ENCODE peak calls at places on chromosomes 7 and 10, in six cellular contexts. One of them, this sample, is unnamed.

GRCh38 chr7:155993420-155994252 is 181.4 kb upstream of the SHH start:
- DNase-seq in neural progenitor cell: no peak
- DNase-seq in PC-3: no peak
- DNase-seq in HCT116: no peak
- DNase-seq in mammary epithelial cell: no peak
- DNase-seq in hepatocyte: no peak
- DNase-seq in this sample: no peak

GRCh38 chr7:7321681-7322080 is 139.3 kb downstream of the C1GALT1 start:
- DNase-seq in neural progenitor cell: no peak
- DNase-seq in PC-3: peak; percentile 94
- DNase-seq in HCT116: no peak
- DNase-seq in mammary epithelial cell: no peak
- DNase-seq in hepatocyte: peak; percentile 45
- DNase-seq in this sample: no peak

GRCh38 chr7:155178096-155178495 is 108.0 kb downstream of the HTR5A start:
- DNase-seq in neural progenitor cell: no peak
- DNase-seq in PC-3: no peak
- DNase-seq in HCT116: no peak
- DNase-seq in mammary epithelial cell: no peak
- DNase-seq in hepatocyte: no peak
- DNase-seq in this sample: no peak

GRCh38 chr7:141674201-141674671 is 27.7 kb downstream of the DENND11 start:
- DNase-seq in neural progenitor cell: peak; percentile 92
- DNase-seq in PC-3: peak; percentile 40
- DNase-seq in HCT116: no peak
- DNase-seq in mammary epithelial cell: peak; percentile 61
- DNase-seq in hepatocyte: no peak
- DNase-seq in this sample: peak; percentile 81

GRCh38 chr10:74165530-74165901 is 14.5 kb downstream of the ADK start:
- DNase-seq in neural progenitor cell: no peak
- DNase-seq in PC-3: peak; percentile 61
- DNase-seq in HCT116: no peak
- DNase-seq in mammary epithelial cell: no peak
- DNase-seq in hepatocyte: no peak
- DNase-seq in this sample: no peak

GRCh38 chr10:89521368-89521767 is 14.0 kb downstream of the SLC16A12 start:
- DNase-seq in neural progenitor cell: no peak
- DNase-seq in PC-3: no peak
- DNase-seq in HCT116: no peak
- DNase-seq in mammary epithelial cell: no peak
- DNase-seq in hepatocyte: no peak
- DNase-seq in this sample: no peak

GRCh38 chr10:28754930-28755718 is 77.8 kb downstream of the BAMBI start:
- DNase-seq in neural progenitor cell: no peak
- DNase-seq in PC-3: no peak
- DNase-seq in HCT116: no peak
- DNase-seq in mammary epithelial cell: no peak
- DNase-seq in hepatocyte: peak; percentile 52
- DNase-seq in this sample: peak; percentile 4

GRCh38 chr7:37833107-37833817 is 15.1 kb upstream of the NME8 start:
- DNase-seq in neural progenitor cell: peak; percentile 81
- DNase-seq in PC-3: peak; percentile 56
- DNase-seq in HCT116: peak; percentile 7
- DNase-seq in mammary epithelial cell: peak; percentile 6
- DNase-seq in hepatocyte: peak; percentile 77
- DNase-seq in this sample: peak; percentile 18

GRCh38 chr7:7323352-7323751 is 141.0 kb downstream of the C1GALT1 start:
- DNase-seq in neural progenitor cell: no peak
- DNase-seq in PC-3: peak; percentile 21
- DNase-seq in HCT116: no peak
- DNase-seq in mammary epithelial cell: no peak
- DNase-seq in hepatocyte: no peak
- DNase-seq in this sample: no peak

GRCh38 chr7:50229964-50230363 is 74.6 kb upstream of the IKZF1 start:
- DNase-seq in neural progenitor cell: peak; percentile 19
- DNase-seq in PC-3: peak; percentile 18
- DNase-seq in HCT116: peak; percentile 19
- DNase-seq in mammary epithelial cell: no peak
- DNase-seq in hepatocyte: no peak
- DNase-seq in this sample: no peak

GRCh38 chr7:16780586-16780985 is 24.2 kb downstream of the AGR2 start:
- DNase-seq in neural progenitor cell: no peak
- DNase-seq in PC-3: no peak
- DNase-seq in HCT116: no peak
- DNase-seq in mammary epithelial cell: no peak
- DNase-seq in hepatocyte: no peak
- DNase-seq in this sample: no peak

GRCh38 chr10:19922236-19922963 is 106.2 kb downstream of the PLXDC2 start:
- DNase-seq in neural progenitor cell: no peak
- DNase-seq in PC-3: peak; percentile 25
- DNase-seq in HCT116: no peak
- DNase-seq in mammary epithelial cell: peak; percentile 91
- DNase-seq in hepatocyte: peak; percentile 20
- DNase-seq in this sample: peak; percentile 90

GRCh38 chr7:103685646-103686418 is 239.8 kb upstream of the SLC26A5 start:
- DNase-seq in neural progenitor cell: no peak
- DNase-seq in PC-3: no peak
- DNase-seq in HCT116: no peak
- DNase-seq in mammary epithelial cell: no peak
- DNase-seq in hepatocyte: no peak
- DNase-seq in this sample: no peak

GRCh38 chr7:55509322-55509721 is 63.0 kb downstream of the VOPP1 start:
- DNase-seq in neural progenitor cell: no peak
- DNase-seq in PC-3: no peak
- DNase-seq in HCT116: no peak
- DNase-seq in mammary epithelial cell: no peak
- DNase-seq in hepatocyte: no peak
- DNase-seq in this sample: peak; percentile 41

GRCh38 chr7:44157116-44158059 is 16.3 kb upstream of the MYL7 start:
- DNase-seq in neural progenitor cell: peak; percentile 21
- DNase-seq in PC-3: no peak
- DNase-seq in HCT116: no peak
- DNase-seq in mammary epithelial cell: no peak
- DNase-seq in hepatocyte: no peak
- DNase-seq in this sample: no peak

GRCh38 chr7:24981544-24981951 is 1.6 kb upstream of the OSBPL3 start:
- DNase-seq in neural progenitor cell: peak; percentile 57
- DNase-seq in PC-3: peak; percentile 58
- DNase-seq in HCT116: no peak
- DNase-seq in mammary epithelial cell: peak; percentile 78
- DNase-seq in hepatocyte: peak; percentile 73
- DNase-seq in this sample: peak; percentile 70

GRCh38 chr10:58237014-58237830 is 30.5 kb downstream of the IPMK start:
- DNase-seq in neural progenitor cell: no peak
- DNase-seq in PC-3: peak; percentile 88
- DNase-seq in HCT116: peak; percentile 59
- DNase-seq in mammary epithelial cell: peak; percentile 68
- DNase-seq in hepatocyte: no peak
- DNase-seq in this sample: peak; percentile 95

GRCh38 chr10:77637474-77637985 is at the start of gene KCNMA1:
- DNase-seq in neural progenitor cell: peak; percentile 68
- DNase-seq in PC-3: peak; percentile 79
- DNase-seq in HCT116: no peak
- DNase-seq in mammary epithelial cell: peak; percentile 50
- DNase-seq in hepatocyte: peak; percentile 46
- DNase-seq in this sample: no peak

DNA sequence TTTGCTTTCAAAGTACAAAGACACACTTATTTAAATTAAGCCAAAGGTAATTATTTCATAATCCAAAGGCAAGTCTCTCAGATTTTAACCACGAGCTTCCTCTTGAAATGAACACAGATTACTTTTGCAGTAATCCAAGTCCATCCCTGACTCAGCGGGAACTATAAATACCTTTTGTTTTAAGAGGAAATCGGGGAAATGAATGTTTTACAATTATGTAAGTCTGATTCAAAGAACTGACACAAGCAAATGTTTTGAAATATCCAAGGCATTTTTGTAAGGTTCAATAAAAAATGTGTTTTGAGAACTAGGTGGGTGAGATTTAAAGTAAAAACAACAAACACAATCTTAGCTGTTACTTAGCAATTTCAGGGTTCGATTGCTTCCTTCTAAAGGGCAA is 179.8 kb upstream of the ASAH2 start:
- DNase-seq in neural progenitor cell: no peak
- DNase-seq in PC-3: peak; percentile 59
- DNase-seq in HCT116: no peak
- DNase-seq in mammary epithelial cell: peak; percentile 57
- DNase-seq in hepatocyte: no peak
- DNase-seq in this sample: peak; percentile 68
- H3K4me2 ChIP-seq in neural progenitor cell: no peak overlapping the region
- H3K4me2 ChIP-seq in PC-3: no peak overlapping the region
- H3K4me2 ChIP-seq in HCT116: no peak overlapping the region
- H3K4me2 ChIP-seq in mammary epithelial cell: peak overlapping the region; percentile 6
- H3K4me2 ChIP-seq in hepatocyte: no peak overlapping the region
- H3K4me2 ChIP-seq in this sample: peak overlapping the region; percentile 73

GRCh38 chr10:50653758-50654157 is 30.0 kb upstream of the SGMS1 start:
- DNase-seq in neural progenitor cell: no peak
- DNase-seq in PC-3: no peak
- DNase-seq in HCT116: no peak
- DNase-seq in mammary epithelial cell: no peak
- DNase-seq in hepatocyte: no peak
- DNase-seq in this sample: no peak

GRCh38 chr10:50648935-50649227 is 25.1 kb upstream of the SGMS1 start:
- DNase-seq in neural progenitor cell: no peak
- DNase-seq in PC-3: no peak
- DNase-seq in HCT116: no peak
- DNase-seq in mammary epithelial cell: no peak
- DNase-seq in hepatocyte: no peak
- DNase-seq in this sample: no peak

GRCh38 chr10:50650481-50650880 is 26.7 kb upstream of the SGMS1 start:
- DNase-seq in neural progenitor cell: no peak
- DNase-seq in PC-3: no peak
- DNase-seq in HCT116: no peak
- DNase-seq in mammary epithelial cell: no peak
- DNase-seq in hepatocyte: no peak
- DNase-seq in this sample: no peak

GRCh38 chr10:50651808-50652207 is 28.1 kb upstream of the SGMS1 start:
- DNase-seq in neural progenitor cell: no peak
- DNase-seq in PC-3: no peak
- DNase-seq in HCT116: no peak
- DNase-seq in mammary epithelial cell: no peak
- DNase-seq in hepatocyte: no peak
- DNase-seq in this sample: no peak

GRCh38 chr10:50653142-50653541 is 29.4 kb upstream of the SGMS1 start:
- DNase-seq in neural progenitor cell: no peak
- DNase-seq in PC-3: peak; percentile 83
- DNase-seq in HCT116: peak; percentile 8
- DNase-seq in mammary epithelial cell: peak; percentile 9
- DNase-seq in hepatocyte: peak; percentile 26
- DNase-seq in this sample: peak; percentile 6
- TF ChIP-seq CTCF in neural progenitor cell: peak; percentile 30
- TF ChIP-seq CTCF in PC-3: peak; percentile 98
- TF ChIP-seq CTCF in HCT116: peak; percentile 47
- TF ChIP-seq CTCF in mammary epithelial cell: peak; percentile 26
- TF ChIP-seq CTCF in hepatocyte: peak; percentile 57
- TF ChIP-seq CTCF in this sample: peak; percentile 43

GRCh38 chr7:47886412-47886811 is 61.9 kb downstream of the PKD1L1 start:
- DNase-seq in neural progenitor cell: no peak
- DNase-seq in PC-3: no peak
- DNase-seq in HCT116: no peak
- DNase-seq in mammary epithelial cell: no peak
- DNase-seq in hepatocyte: no peak
- DNase-seq in this sample: no peak

GRCh38 chr7:47885309-47886000 is 62.8 kb downstream of the PKD1L1 start:
- DNase-seq in neural progenitor cell: no peak
- DNase-seq in PC-3: no peak
- DNase-seq in HCT116: no peak
- DNase-seq in mammary epithelial cell: peak; percentile 39
- DNase-seq in hepatocyte: no peak
- DNase-seq in this sample: no peak

GRCh38 chr7:47884675-47885074 is 63.6 kb downstream of the PKD1L1 start:
- DNase-seq in neural progenitor cell: no peak
- DNase-seq in PC-3: no peak
- DNase-seq in HCT116: no peak
- DNase-seq in mammary epithelial cell: peak; percentile 8
- DNase-seq in hepatocyte: no peak
- DNase-seq in this sample: no peak

GRCh38 chr7:47878662-47879061 is 69.6 kb downstream of the PKD1L1 start:
- DNase-seq in neural progenitor cell: no peak
- DNase-seq in PC-3: no peak
- DNase-seq in HCT116: no peak
- DNase-seq in mammary epithelial cell: no peak
- DNase-seq in hepatocyte: no peak
- DNase-seq in this sample: no peak

GRCh38 chr7:47882635-47883034 is 65.6 kb downstream of the PKD1L1 start:
- DNase-seq in neural progenitor cell: no peak
- DNase-seq in PC-3: no peak
- DNase-seq in HCT116: no peak
- DNase-seq in mammary epithelial cell: no peak
- DNase-seq in hepatocyte: no peak
- DNase-seq in this sample: no peak
- TF ChIP-seq EZH2 in neural progenitor cell: no peak
- TF ChIP-seq EZH2 in PC-3: no peak
- TF ChIP-seq EZH2 in HCT116: no peak
- TF ChIP-seq EZH2 in mammary epithelial cell: no peak
- TF ChIP-seq EZH2 in hepatocyte: no peak
- TF ChIP-seq EZH2 in this sample: no peak

DNA sequence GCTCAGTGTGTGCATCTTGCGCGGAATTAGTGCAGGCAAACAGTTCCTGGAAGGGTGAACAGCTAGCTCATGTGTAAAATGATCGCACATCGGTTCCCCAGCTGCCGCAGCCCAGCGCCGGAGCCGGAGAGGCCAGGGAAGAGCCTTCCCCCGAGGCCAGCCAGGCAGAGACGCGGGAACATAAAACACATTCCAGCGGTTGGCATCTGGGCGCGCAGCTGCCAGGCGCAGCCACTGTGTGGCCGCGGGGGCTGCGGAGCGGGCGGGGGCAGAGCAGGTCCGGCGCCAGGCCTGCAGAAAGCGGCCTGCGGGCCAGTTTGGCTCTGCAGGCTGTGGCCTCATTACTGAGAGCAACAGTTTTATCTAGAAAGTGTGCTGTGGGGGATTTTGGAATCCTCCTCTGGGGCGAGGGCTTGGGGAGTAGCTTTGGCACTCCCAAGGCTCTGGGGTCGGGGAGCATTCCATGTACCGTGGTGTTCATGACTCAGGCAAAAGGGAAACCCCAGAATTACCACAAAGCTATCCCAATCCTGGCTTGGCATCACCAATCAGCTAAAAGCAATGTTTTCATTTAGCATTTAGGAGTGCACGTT is 74.3 kb downstream of the SAMD9 start:
- DNase-seq in neural progenitor cell: peak; percentile 80
- DNase-seq in PC-3: no peak
- DNase-seq in HCT116: peak; percentile 32
- DNase-seq in mammary epithelial cell: peak; percentile 97
- DNase-seq in hepatocyte: peak; percentile 28
- DNase-seq in this sample: peak; percentile 93
- H3K4me2 ChIP-seq in neural progenitor cell: peak overlapping the region; percentile 69
- H3K4me2 ChIP-seq in PC-3: no peak overlapping the region
- H3K4me2 ChIP-seq in HCT116: peak overlapping the region; percentile 70
- H3K4me2 ChIP-seq in mammary epithelial cell: peak overlapping the region; percentile 90
- H3K4me2 ChIP-seq in hepatocyte: peak overlapping the region; percentile 69
- H3K4me2 ChIP-seq in this sample: peak overlapping the region; percentile 86

This sample was measured in astrocyte.